ENCODE peak calls at places on chromosomes 6 and 20, in five cellular contexts. F is IMR-90, U is H1, Y is mesendoderm, J is neuronal stem cell. G is an unnamed sample.

GRCh38 chr6:145266432-145267075 is 468.8 kb downstream of the EPM2A start:
- DNase-seq in J (no peak), Y (no peak), F (no peak), U (no peak), G (no peak)

GRCh38 chr6:25369450-25370086 is 90.4 kb downstream of the CARMIL1 start:
- DNase-seq in Y (peak; percentile 81), F (no peak), U (no peak), J (no peak), G (peak; percentile 32)

GRCh38 chr6:90406142-90406794 is 109.6 kb upstream of the BACH2 start:
- DNase-seq in Y (no peak), J (no peak), U (no peak), F (peak; percentile 80), G (no peak)

GRCh38 chr20:47262365-47263013 is 94.0 kb downstream of the ZMYND8 start:
- DNase-seq in Y (no peak), F (no peak), U (no peak), J (no peak), G (no peak)

GRCh38 chr6:63573899-63574553 is 1.7 kb downstream of the LOC128125822 start:
- DNase-seq in Y (peak; percentile 84), U (no peak), F (peak; percentile 64), J (peak; percentile 40), G (peak; percentile 42)

GRCh38 chr6:34359438-34360158 is 32.9 kb downstream of the NUDT3 start:
- DNase-seq in U (no peak), F (peak; percentile 58), J (no peak), Y (no peak), G (no peak)

GRCh38 chr20:2289475-2289874 is 6.3 kb upstream of the TGM3 start:
- DNase-seq in U (no peak), F (no peak), Y (no peak), J (no peak), G (no peak)

GRCh38 chr20:47044938-47045337 is 150.3 kb downstream of the EYA2 start:
- DNase-seq in J (no peak), F (no peak), U (no peak), Y (no peak), G (no peak)

GRCh38 chr6:46175446-46175845 is 4.7 kb upstream of the ENPP5 start:
- DNase-seq in Y (no peak), U (no peak), J (no peak), F (no peak), G (no peak)

GRCh38 chr20:33664762-33665144 is 2.0 kb upstream of the ACTL10 start:
- DNase-seq in F (no peak), U (no peak), Y (no peak), J (no peak), G (no peak)

GRCh38 chr6:19892250-19892649 is 55.1 kb downstream of the ID4 start:
- DNase-seq in F (no peak), J (no peak), U (no peak), Y (peak; percentile 22), G (no peak)

GRCh38 chr6:88298446-88298845 is 132.3 kb upstream of the CNR1 start:
- DNase-seq in Y (no peak), U (no peak), F (no peak), J (no peak), G (no peak)

GRCh38 chr20:38804682-38805501 is 605 bp upstream of the PPP1R16B start:
- DNase-seq in F (no peak), U (no peak), Y (peak; percentile 89), J (peak; percentile 83), G (peak; percentile 66)

GRCh38 chr20:57686931-57687652 is 22.7 kb downstream of the PMEPA1 start:
- DNase-seq in U (no peak), J (no peak), Y (no peak), F (no peak), G (no peak)

GRCh38 chr6:109332748-109333147 is 49.5 kb downstream of the CD164 start:
- DNase-seq in U (no peak), J (no peak), F (no peak), Y (no peak), G (no peak)

GRCh38 chr20:40798066-40798465 is 109.0 kb upstream of the MAFB start:
- DNase-seq in U (no peak), F (no peak), J (no peak), Y (no peak), G (no peak)

GRCh38 chr20:36275011-36275410 is 31.1 kb upstream of the DLGAP4 start:
- DNase-seq in J (no peak), U (no peak), F (no peak), Y (no peak), G (no peak)

GRCh38 chr6:96394727-96395126 is 126.9 kb upstream of the UFL1 start:
- DNase-seq in U (no peak), F (no peak), Y (peak; percentile 19), J (no peak), G (no peak)

DNA sequence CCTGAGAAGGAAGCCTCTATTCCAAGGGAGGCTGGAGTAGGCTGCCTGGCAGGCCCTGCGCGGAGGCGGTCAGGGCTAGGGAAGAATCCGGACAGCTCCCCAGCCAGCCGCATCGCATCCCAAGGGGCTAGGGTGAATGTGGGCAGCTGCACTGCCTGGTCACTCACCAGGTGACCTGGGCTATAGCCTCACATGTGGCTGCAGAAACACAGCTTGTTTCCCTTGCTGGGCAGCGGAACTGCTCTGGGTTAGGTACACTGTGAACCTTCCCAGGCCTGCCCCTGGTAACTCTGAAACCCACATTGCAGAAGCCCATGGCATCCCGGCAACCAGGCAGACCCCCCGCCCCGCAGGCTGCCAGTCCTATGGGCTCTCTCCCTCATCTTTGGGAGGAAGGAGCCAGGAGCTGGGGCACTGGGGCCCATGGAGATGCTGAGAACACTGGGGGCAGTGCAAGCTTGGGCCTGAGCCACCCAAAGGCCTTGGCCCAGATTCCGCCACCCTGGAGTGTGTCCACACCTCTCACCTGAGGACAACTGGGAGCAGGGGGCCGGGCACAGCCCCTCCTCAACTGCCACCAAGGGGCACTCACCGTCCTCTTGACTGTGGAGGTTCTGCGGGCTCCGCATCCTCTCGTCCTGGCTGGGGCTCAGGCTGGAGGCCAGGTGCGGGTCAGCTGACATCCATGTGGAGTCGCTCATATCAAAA is 111.0 kb downstream of the NOL4L start:
- DNase-seq in Y (no peak), J (no peak), U (no peak), F (no peak), G (no peak)
- H3K4ac ChIP-seq in Y (no peak overlapping the region), J (peak overlapping the region; percentile 72), U (no peak overlapping the region), F (peak overlapping the region; percentile 97), G (no peak overlapping the region)

GRCh38 chr6:7145269-7146078 is 37.7 kb downstream of the RREB1 start:
- DNase-seq in U (no peak), Y (peak; percentile 79), F (no peak), J (no peak), G (no peak)
- H3K4me1 ChIP-seq in U (peaks cover 37% of the 10 kb centered on the region), Y (peaks cover 28% of the 10 kb centered on the region), F (peaks cover 34% of the 10 kb centered on the region), J (peaks cover 29% of the 10 kb centered on the region), G (peaks cover 32% of the 10 kb centered on the region)

GRCh38 chr6:112575309-112575834 is 228.2 kb downstream of the RFPL4B start:
- DNase-seq in F (no peak), J (no peak), U (no peak), Y (no peak), G (no peak)
- H3K4ac ChIP-seq in F (no peak overlapping the region), J (no peak overlapping the region), U (no peak overlapping the region), Y (no peak overlapping the region), G (no peak overlapping the region)

GRCh38 chr6:35590622-35591066 is 77.9 kb upstream of the TULP1 start:
- DNase-seq in F (no peak), Y (no peak), U (no peak), J (no peak), G (no peak)

GRCh38 chr6:35589904-35590303 is 77.2 kb upstream of the TULP1 start:
- DNase-seq in F (no peak), Y (no peak), J (no peak), U (peak; percentile 10), G (no peak)

GRCh38 chr6:35592178-35592577 is 79.5 kb upstream of the TULP1 start:
- DNase-seq in J (no peak), Y (no peak), F (no peak), U (no peak), G (no peak)

GRCh38 chr6:35596448-35597442 is 84.0 kb upstream of the TULP1 start:
- DNase-seq in F (peak; percentile 85), Y (no peak), U (no peak), J (no peak), G (no peak)

GRCh38 chr6:35594503-35595186 is 81.9 kb upstream of the TULP1 start:
- DNase-seq in Y (no peak), U (no peak), J (no peak), F (no peak), G (no peak)
- H3K4me1 ChIP-seq in Y (no peaks in the 10 kb centered on the region), U (no peaks in the 10 kb centered on the region), J (no peaks in the 10 kb centered on the region), F (peaks cover 3% of the 10 kb centered on the region), G (no peaks in the 10 kb centered on the region)

DNA sequence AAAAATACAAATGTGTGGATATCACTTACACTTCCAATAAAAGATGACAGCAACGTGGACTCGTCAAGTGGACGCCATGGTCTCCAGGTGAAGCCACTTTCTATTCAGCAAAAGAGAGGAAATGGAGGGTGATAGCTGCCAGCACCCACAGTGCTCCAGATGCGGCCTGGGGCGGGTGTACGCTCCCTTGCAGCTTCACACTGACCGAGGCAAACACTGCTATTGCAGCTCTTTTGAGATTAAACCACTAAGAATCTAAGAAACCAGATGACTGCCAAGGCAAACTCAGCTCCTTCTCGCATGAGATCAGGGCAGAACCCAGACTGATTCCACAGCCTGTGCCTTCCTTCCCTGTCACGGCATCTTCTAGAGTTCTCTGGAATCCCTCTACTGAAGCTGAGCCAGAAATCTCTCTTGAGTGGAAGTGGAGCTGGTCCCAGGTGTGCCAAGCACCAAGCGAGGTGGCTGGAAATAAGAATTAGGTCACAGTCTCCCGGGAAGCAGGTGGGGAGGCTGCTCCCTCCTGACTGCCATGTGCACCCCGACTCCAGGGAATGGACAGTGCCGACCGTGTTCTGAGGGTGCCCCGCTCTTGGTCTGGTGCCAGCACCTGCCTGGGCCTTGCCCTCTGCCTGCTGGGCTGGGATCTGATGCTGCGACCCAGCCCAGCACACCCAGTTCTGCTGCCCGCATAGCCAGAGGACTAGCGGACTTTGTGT is 90.1 kb upstream of the AFDN start:
- DNase-seq in J (no peak), Y (no peak), U (no peak), F (no peak), G (no peak)
- H3K4ac ChIP-seq in J (peak overlapping the region; percentile 40), Y (no peak overlapping the region), U (no peak overlapping the region), F (no peak overlapping the region), G (no peak overlapping the region)

GRCh38 chr6:38268342-38268741 is 371.4 kb downstream of the BTBD9 start:
- DNase-seq in U (no peak), J (no peak), Y (no peak), F (no peak), G (no peak)
- H3K4me1 ChIP-seq in U (peaks cover 19% of the 10 kb centered on the region), J (peaks cover 38% of the 10 kb centered on the region), Y (peaks cover 16% of the 10 kb centered on the region), F (peaks cover 25% of the 10 kb centered on the region), G (peaks cover 17% of the 10 kb centered on the region)

DNA sequence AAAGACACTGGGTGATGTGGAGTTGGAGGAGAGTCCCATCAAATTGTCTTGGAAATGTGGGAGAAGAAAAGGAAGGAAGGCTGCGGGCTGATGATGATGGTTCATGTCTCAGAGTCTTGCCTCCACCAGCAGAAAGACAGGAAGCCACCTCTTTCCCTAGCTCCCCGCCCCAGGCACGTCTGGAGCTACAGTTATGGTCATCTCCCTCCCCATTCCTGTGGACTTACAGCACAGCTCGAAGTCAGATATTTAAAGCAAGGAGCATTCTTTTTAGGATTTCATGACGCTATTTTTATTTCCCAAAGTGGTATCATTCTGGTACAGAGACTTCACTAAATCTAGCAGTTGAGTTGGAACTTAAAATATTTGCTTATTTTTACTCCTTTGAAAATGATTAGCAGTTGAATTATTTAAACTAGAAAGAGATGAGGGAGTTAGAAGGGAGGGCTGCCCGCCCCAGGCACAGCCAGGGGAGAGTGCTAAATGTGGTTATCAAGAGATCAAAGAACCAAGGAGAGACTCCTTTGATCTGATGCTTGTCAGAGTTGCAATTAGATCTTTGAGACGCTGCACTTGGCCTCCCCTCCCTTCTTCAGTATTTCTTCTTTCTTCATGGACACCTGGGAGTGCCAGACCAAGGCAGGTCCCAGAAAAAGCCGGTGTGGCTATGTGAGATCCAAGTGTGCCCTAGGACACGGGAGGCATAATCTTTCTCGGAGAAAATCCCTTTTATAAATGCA is 200.0 kb upstream of the SOX4 start:
- DNase-seq in Y (peak; percentile 66), F (no peak), J (no peak), U (no peak), G (no peak)
- H3K4ac ChIP-seq in Y (no peak overlapping the region), F (no peak overlapping the region), J (no peak overlapping the region), U (no peak overlapping the region), G (no peak overlapping the region)